ENCODE peak calls at places on chromosome 20, in four cellular contexts. E, L, W and I are unnamed samples.

GRCh38 chr20:5100684-5101347 is 18.9 kb downstream of the PCNA start:
- DNase-seq in W (peak; percentile 39), L (peak; percentile 84), E (peak; percentile 84), I (no peak)

GRCh38 chr20:50471231-50471630 is 39.0 kb upstream of the PTPN1 start:
- DNase-seq in E (no peak), W (no peak), L (no peak), I (no peak)

GRCh38 chr20:25046736-25047666 is 10.9 kb downstream of the ACSS1 start:
- DNase-seq in W (no peak), E (no peak), L (peak; percentile 31), I (no peak)

GRCh38 chr20:17680128-17680835 is 1.8 kb downstream of the RRBP1 start:
- DNase-seq in L (peak; percentile 81), E (peak; percentile 72), W (peak; percentile 50), I (no peak)

GRCh38 chr20:20979934-20980333 is 126.2 kb downstream of the LINC00237 start:
- DNase-seq in E (no peak), L (no peak), W (no peak), I (no peak)

GRCh38 chr20:1863296-1863695 is 31.9 kb upstream of the SIRPA start:
- DNase-seq in L (no peak), E (no peak), W (no peak), I (no peak)

GRCh38 chr20:237918-238317 is 10.9 kb downstream of the DEFB129 start:
- DNase-seq in W (no peak), L (no peak), E (no peak), I (no peak)

GRCh38 chr20:20734475-20734948 is 22.1 kb upstream of the RALGAPA2 start:
- DNase-seq in W (no peak), E (no peak), L (no peak), I (no peak)

GRCh38 chr20:4038047-4038459 is 22.7 kb upstream of the RNF24 start:
- DNase-seq in E (peak; percentile 20), W (peak; percentile 84), L (peak; percentile 90), I (no peak)

GRCh38 chr20:24731312-24731711 is 217.8 kb upstream of the CST7 start:
- DNase-seq in W (no peak), E (no peak), L (no peak), I (no peak)

GRCh38 chr20:833450-834150 is at the start of gene FAM110A:
- DNase-seq in L (peak; percentile 98), W (peak; percentile 94), E (peak; percentile 97), I (peak; percentile 38)

GRCh38 chr20:58481541-58482021 is 33.6 kb downstream of the APCDD1L start:
- DNase-seq in E (peak; percentile 14), L (no peak), W (no peak), I (peak; percentile 66)

GRCh38 chr20:11585752-11586352 is 331.8 kb upstream of the BTBD3 start:
- DNase-seq in E (no peak), L (no peak), W (no peak), I (no peak)

GRCh38 chr20:19995220-19995863 is 21.8 kb upstream of the NAA20 start:
- DNase-seq in L (no peak), W (no peak), E (peak; percentile 62), I (no peak)

DNA sequence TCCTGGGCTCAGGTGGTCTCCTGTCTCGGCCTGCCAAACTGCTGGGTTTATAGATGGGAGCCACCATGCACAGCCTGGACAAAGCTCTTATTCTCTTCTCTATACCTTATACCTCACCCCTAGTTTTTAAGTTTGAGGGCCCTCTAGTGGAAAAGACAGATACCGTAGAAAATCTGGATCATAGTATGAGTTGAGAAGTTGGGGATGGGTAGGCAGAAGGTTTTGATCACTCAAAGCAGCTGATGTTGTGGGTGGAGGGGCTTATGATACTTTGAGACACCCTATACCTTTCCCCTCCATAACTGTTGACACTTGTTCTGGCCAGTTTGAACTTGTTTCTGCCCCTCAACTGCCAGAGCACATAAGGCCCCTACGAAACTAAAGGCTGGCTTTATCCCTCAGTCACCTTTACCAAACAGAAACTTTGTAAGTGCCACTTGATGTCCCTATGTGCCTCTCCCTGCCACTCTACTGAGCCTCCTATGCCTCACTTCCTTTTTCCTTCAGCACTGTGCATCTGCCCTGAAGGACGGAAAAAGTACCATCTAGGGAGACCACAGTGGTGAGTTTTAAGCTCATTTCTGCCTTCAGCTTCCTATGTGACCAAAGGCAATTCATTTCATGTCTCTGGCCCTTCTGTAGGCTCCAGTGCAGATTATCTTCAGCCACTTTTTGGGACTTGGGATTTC is 28.6 kb downstream of the RALY start:
- DNase-seq in W (no peak), L (no peak), E (no peak), I (peak; percentile 60)
- TF ChIP-seq CTCF in W (no peak), L (peak; percentile 28), E (no peak), I (peak; percentile 49)

GRCh38 chr20:59514554-59514953 is 89.8 kb upstream of the PHACTR3 start:
- DNase-seq in L (no peak), E (no peak), W (no peak), I (no peak)

GRCh38 chr20:59515906-59516209 is 88.5 kb upstream of the PHACTR3 start:
- DNase-seq in W (no peak), E (no peak), L (no peak), I (no peak)

GRCh38 chr20:59518881-59519706 is 85.2 kb upstream of the PHACTR3 start:
- DNase-seq in E (peak; percentile 61), L (no peak), W (no peak), I (peak; percentile 67)

GRCh38 chr20:59519707-59520014 is 84.7 kb upstream of the PHACTR3 start:
- DNase-seq in W (no peak), L (no peak), E (no peak), I (no peak)

DNA sequence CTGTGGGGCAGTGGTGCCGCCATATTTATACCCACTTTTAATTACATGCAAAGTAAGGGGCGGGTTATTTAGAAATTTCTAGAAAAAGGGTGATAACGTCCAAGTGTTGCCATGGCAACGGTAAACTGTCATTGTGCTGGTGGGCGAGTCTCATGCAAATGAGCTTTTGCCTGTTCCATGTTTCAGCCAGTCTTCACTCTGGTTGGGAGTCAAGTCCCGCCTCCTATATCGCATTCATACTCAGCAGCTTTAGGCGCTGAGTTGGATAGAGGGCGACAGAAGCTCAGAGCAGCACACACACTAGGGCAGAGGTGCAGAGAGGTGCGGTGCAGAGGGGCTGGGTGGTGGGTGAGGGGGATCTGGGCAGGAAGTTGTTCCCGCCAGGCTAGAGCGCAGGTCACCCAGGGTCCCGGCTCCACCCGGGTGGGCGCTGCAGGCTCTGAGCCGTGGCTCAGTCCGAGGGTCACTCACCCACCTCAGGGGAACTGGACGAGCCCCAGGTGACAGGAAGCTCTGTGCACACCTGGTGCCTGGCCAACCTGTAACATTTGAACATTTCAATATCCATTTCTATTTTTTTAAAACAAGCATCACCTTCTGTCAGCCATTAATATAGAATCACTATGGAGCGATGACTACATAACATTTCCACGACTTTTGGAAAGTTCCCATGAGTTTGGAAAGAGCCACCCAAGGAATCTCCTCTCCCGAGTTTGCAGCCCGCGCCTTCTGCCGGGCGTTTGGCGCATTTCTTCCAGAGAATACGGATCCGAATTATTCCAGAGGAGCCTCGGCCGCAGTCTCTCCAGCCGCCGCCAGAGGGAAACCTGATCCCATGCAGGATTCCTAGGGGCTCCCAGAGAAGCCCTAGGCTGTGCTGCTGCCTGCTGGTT is 89.1 kb upstream of the PHACTR3 start:
- DNase-seq in E (peak; percentile 85), L (peak; percentile 70), W (peak; percentile 27), I (peak; percentile 64)
- TF ChIP-seq CTCF in E (peak; percentile 93), L (peak; percentile 81), W (peak; percentile 30), I (peak; percentile 79)

GRCh38 chr20:51712501-51713212 is 55.5 kb downstream of the ATP9A start:
- DNase-seq in W (no peak), L (no peak), E (peak; percentile 39), I (no peak)
- TF ChIP-seq CTCF in W (no peak), L (no peak), E (peak; percentile 12), I (peak; percentile 68)

GRCh38 chr20:61263084-61263695 is 11.1 kb downstream of the CDH4 start:
- DNase-seq in E (peak; percentile 29), W (no peak), L (no peak), I (no peak)
- TF ChIP-seq CTCF in E (peak; percentile 76), W (no peak), L (peak; percentile 68), I (peak; percentile 59)

DNA sequence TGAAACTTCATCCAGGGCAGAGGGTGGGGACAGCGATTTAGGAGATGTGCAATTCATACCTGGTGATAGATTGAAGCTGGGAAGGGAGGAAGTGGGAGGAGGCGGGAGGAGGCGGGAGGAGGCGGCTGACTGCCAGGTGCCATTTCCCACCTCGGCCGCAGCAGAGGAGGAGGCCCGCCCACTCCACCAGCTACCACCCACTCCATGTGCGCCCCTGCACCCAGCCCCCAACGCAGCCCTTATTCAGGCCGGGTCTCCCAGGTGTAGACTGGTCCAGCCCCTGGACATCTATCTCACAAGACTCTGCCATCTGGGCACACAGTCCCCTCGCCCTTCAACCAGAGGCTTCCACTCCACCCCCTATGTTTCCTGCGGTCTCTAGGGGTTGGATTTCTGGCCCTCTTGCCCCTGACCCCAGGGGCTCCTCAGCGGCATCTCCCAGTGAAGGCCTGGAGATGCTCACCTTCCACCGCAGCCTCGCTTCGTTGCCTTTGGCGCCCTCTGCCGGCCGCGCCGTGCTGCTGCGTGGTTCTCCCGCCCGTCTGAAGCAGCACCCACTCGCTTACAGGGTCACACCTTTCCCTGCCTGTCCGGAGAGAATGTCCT is 32.6 kb upstream of the FAM83D start:
- DNase-seq in W (no peak), L (peak; percentile 75), E (peak; percentile 37), I (peak; percentile 86)
- TF ChIP-seq CTCF in W (no peak), L (peak; percentile 92), E (peak; percentile 95), I (peak; percentile 81)

GRCh38 chr20:35146922-35147574 is at the start of gene EDEM2:
- DNase-seq in L (peak; percentile 95), W (peak; percentile 89), E (peak; percentile 95), I (peak; percentile 87)
- TF ChIP-seq CTCF in L (no peak), W (no peak), E (no peak), I (no peak)

GRCh38 chr20:57388953-57389694 is 2.1 kb upstream of the RBM38 start:
- DNase-seq in E (peak; percentile 89), W (no peak), L (peak; percentile 90), I (no peak)
- TF ChIP-seq CTCF in E (no peak), W (no peak), L (peak; percentile 28), I (no peak)

DNA sequence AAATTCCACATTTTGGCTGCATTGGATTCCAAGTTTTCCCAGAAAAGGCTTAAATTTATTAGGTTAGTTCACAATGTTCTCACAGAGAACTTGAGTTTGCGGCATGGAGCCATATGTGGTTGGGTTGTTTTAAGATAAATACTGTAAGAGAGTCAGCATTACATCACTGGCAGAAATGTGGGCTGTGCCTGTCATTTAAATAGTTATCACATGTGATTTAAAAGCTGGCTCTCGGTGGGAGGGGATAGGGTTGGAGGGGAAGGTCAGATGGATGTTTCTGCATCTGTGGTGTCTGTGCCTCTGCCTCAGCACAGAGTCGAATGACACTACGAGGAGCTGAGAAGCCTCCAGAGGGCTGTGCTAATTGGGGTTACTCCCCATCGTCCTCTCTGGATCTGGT is 73.8 kb upstream of the SCP2D1 start:
- DNase-seq in L (no peak), E (peak; percentile 20), W (no peak), I (no peak)
- TF ChIP-seq CTCF in L (no peak), E (no peak), W (no peak), I (no peak)